ENCODE peak calls at places on chromosomes 11 and 22, in eight cellular contexts. G, S, C, N, U, O, F and T are unnamed samples.

GRCh38 chr11:119149371-119150275 is 771 bp downstream of the ABCG4 start:
- ATAC-seq in U (no peak), F (peak), C (peak), N (no peak), O (peak), G (peak), S (no peak), T (peak)

GRCh38 chr11:94504689-94505293 is 7.5 kb upstream of the C11orf97 start:
- ATAC-seq in S (peak), C (no peak), G (peak), F (peak), O (peak), U (peak), N (no peak), T (no peak)

GRCh38 chr11:112216591-112217105 is 9.6 kb upstream of the PTS start:
- ATAC-seq in U (no peak), C (no peak), O (no peak), S (no peak), F (no peak), N (no peak), G (no peak), T (no peak)

GRCh38 chr22:36348760-36349159 is 39.0 kb downstream of the MYH9 start:
- ATAC-seq in N (no peak), G (no peak), S (no peak), U (no peak), O (no peak), C (no peak), F (no peak), T (no peak)

GRCh38 chr22:50253046-50253580 is 2.0 kb upstream of the HDAC10 start:
- ATAC-seq in S (no peak), N (no peak), G (no peak), F (no peak), C (no peak), U (no peak), O (no peak), T (no peak)

GRCh38 chr11:23112987-23113886 is 253.0 kb upstream of the CCDC179 start:
- ATAC-seq in N (peak), O (no peak), U (peak), G (peak), F (no peak), S (peak), C (peak), T (no peak)

GRCh38 chr22:26550498-26551033 is 38.3 kb upstream of the TFIP11 start:
- ATAC-seq in S (no peak), U (no peak), O (no peak), C (peak), F (peak), G (peak), N (peak), T (peak)

GRCh38 chr11:3164540-3165151 is 464 bp downstream of the OSBPL5 start:
- ATAC-seq in F (peak), G (no peak), U (peak), S (no peak), C (peak), O (peak), N (no peak), T (peak)

GRCh38 chr11:43367382-43368178 is 8.9 kb downstream of the TTC17 start:
- ATAC-seq in C (no peak), F (no peak), O (peak), N (peak), S (peak), U (no peak), G (no peak), T (no peak)

GRCh38 chr22:37610480-37611148 is 2.0 kb downstream of the GGA1 start:
- ATAC-seq in F (no peak), U (no peak), O (no peak), G (no peak), S (no peak), C (no peak), N (no peak), T (no peak)

GRCh38 chr11:21412652-21413383 is 743.4 kb downstream of the NELL1 start:
- ATAC-seq in G (no peak), O (no peak), N (no peak), F (no peak), S (peak), C (no peak), U (no peak), T (no peak)

GRCh38 chr22:42754658-42755057 is 34.0 kb upstream of the A4GALT start:
- ATAC-seq in C (no peak), O (peak), N (peak), U (peak), S (no peak), F (peak), G (peak), T (peak)

GRCh38 chr22:17678817-17679385 is 40.3 kb downstream of the BCL2L13 start:
- ATAC-seq in U (no peak), N (no peak), F (no peak), G (no peak), C (no peak), O (no peak), S (no peak), T (no peak)

GRCh38 chr11:7422544-7423331 is 62.6 kb upstream of the OLFML1 start:
- ATAC-seq in S (peak), F (no peak), N (no peak), U (peak), G (no peak), O (no peak), C (no peak), T (no peak)

GRCh38 chr11:74310857-74311256 is 583 bp downstream of the P4HA3 start:
- ATAC-seq in S (no peak), C (peak), O (peak), N (peak), G (peak), U (peak), F (peak), T (peak)

GRCh38 chr11:62565100-62565802 is 8.4 kb downstream of the EEF1G start:
- ATAC-seq in N (no peak), G (no peak), U (no peak), C (no peak), O (no peak), S (no peak), F (no peak), T (no peak)

GRCh38 chr22:17431179-17431578 is 61.9 kb downstream of the CECR2 start:
- ATAC-seq in U (no peak), F (no peak), S (peak), O (no peak), G (no peak), C (no peak), N (no peak), T (no peak)

GRCh38 chr11:21205205-21205604 is 535.8 kb downstream of the NELL1 start:
- ATAC-seq in G (no peak), N (no peak), C (no peak), O (no peak), U (no peak), S (peak), F (no peak), T (no peak)

GRCh38 chr22:33823552-33823951 is 96.7 kb downstream of the LARGE1 start:
- ATAC-seq in C (no peak), F (no peak), S (no peak), U (no peak), O (no peak), N (no peak), G (peak), T (no peak)

GRCh38 chr22:32042924-32043323 is at the start of gene SLC5A1:
- ATAC-seq in U (no peak), C (peak), O (no peak), N (no peak), G (peak), F (peak), S (no peak), T (no peak)

GRCh38 chr11:27599217-27599616 is 92.6 kb upstream of the LIN7C start:
- ATAC-seq in N (no peak), C (peak), O (no peak), F (peak), S (peak), U (no peak), G (no peak), T (no peak)

GRCh38 chr22:36405221-36405631 is 17.5 kb upstream of the MYH9 start:
- ATAC-seq in S (peak), F (no peak), U (no peak), C (no peak), G (no peak), N (no peak), O (no peak), T (no peak)

GRCh38 chr11:111946499-111946898 is 9.4 kb downstream of the DIXDC1 start:
- ATAC-seq in G (no peak), O (no peak), C (no peak), S (no peak), F (no peak), U (no peak), N (no peak), T (peak)

GRCh38 chr22:23082534-23083314 is 12.4 kb downstream of the GNAZ start:
- ATAC-seq in C (no peak), U (no peak), G (no peak), O (no peak), S (no peak), F (no peak), N (no peak), T (no peak)

GRCh38 chr22:46377566-46378498 is 42.3 kb downstream of the TRMU start:
- ATAC-seq in U (peak), O (peak), G (peak), C (peak), S (no peak), N (peak), F (peak), T (no peak)

GRCh38 chr11:118699508-118700220 is 20.2 kb upstream of the TREH start:
- ATAC-seq in U (no peak), C (no peak), O (no peak), F (peak), G (no peak), N (no peak), S (no peak), T (no peak)

GRCh38 chr22:37607912-37608476 is 640 bp upstream of the GGA1 start:
- ATAC-seq in F (peak), C (peak), G (peak), N (no peak), O (no peak), S (peak), U (peak), T (no peak)

GRCh38 chr11:133678211-133678610 is 145.9 kb upstream of the OPCML start:
- ATAC-seq in F (no peak), C (no peak), O (no peak), G (no peak), S (no peak), N (no peak), U (no peak), T (no peak)
- TF ChIP-seq POLR2AphosphoS5 in F (no peak), C (no peak), O (no peak), G (no peak), S (no peak), N (no peak), U (no peak), T (no peak)

DNA sequence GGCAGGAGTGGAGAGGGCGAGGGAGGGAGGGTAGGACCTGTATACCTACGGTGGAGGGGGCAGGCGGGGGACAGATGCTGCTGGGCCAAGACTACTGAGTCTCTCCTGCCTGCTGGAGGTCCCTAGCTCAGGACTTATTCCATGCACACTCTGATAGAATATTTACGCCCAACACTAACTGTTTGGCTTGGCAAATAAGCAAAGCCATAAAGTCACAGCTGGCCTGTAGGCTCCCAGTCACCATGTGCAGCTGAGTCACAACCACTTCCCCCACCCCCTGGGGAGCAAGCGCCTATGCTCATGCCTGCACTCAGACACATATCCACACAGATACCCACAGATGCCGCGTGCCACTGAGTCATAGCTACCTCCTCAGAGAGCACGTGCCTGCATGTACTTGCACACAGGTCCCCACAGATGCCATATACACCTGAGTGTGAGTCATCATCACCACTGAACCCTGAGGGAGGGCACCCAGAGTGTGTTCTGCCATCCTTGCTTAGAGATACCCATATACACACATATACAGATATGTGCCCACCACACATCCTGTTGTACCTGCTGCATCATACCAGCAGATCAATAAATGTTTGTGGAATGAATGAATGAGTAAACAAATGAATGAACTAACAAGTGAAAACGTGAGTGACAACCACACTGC is 95.8 kb downstream of the SWAP70 start:
- ATAC-seq in N (peak), C (no peak), O (peak), F (peak), S (peak), G (peak), U (peak), T (peak)
- H3K4me3 ChIP-seq in N (no peak), C (no peak), O (no peak), F (peak), S (no peak), G (peak), U (peak), T (peak)

DNA sequence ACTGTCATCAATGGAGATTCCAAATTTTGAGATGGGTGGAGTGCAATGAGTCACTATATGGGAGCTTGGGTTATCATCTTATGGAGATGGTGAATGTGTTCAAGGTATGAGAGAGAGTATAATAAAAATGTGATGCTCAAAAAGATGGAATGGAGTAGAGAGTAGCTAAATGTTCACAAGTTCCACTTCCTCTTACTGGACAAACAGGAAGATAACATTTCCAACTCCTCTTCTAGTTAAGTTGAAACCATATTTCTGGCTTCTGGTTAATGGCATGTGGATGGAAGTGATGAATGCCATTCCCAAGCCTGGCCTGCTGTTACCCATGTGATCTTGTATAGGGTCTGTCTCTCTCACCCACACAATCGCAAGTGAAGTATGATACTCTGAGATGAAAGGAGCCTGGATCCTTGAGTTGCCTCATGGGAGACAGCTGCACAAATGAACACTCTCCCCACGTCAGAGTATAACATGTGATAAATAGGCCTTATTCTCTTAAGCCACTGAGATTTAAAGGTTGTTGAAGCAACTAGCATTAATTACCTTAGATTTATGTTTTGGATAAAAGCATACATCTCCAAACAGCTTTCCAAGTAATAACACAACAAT is 111.0 kb downstream of the RAB38 start:
- ATAC-seq in S (no peak), N (no peak), U (no peak), F (no peak), C (no peak), G (no peak), O (no peak), T (no peak)
- H3K27ac ChIP-seq in S (no peak), N (no peak), U (no peak), F (no peak), C (no peak), G (no peak), O (no peak), T (no peak)

GRCh38 chr11:57428643-57429042 is 1.7 kb upstream of the SLC43A3 start:
- ATAC-seq in U (no peak), C (no peak), F (no peak), S (no peak), N (no peak), G (no peak), O (no peak), T (no peak)

GRCh38 chr11:57426439-57426753 is 525 bp downstream of the SLC43A3 start:
- ATAC-seq in S (peak), O (no peak), U (no peak), G (no peak), N (no peak), F (peak), C (peak), T (no peak)

GRCh38 chr11:57425565-57426438 is 1.1 kb downstream of the SLC43A3 start:
- ATAC-seq in N (peak), U (no peak), C (no peak), F (no peak), S (peak), O (no peak), G (no peak), T (peak)

GRCh38 chr11:57427692-57428082 is 766 bp upstream of the SLC43A3 start:
- ATAC-seq in N (no peak), U (no peak), G (no peak), S (no peak), F (no peak), C (no peak), O (no peak), T (peak)

DNA sequence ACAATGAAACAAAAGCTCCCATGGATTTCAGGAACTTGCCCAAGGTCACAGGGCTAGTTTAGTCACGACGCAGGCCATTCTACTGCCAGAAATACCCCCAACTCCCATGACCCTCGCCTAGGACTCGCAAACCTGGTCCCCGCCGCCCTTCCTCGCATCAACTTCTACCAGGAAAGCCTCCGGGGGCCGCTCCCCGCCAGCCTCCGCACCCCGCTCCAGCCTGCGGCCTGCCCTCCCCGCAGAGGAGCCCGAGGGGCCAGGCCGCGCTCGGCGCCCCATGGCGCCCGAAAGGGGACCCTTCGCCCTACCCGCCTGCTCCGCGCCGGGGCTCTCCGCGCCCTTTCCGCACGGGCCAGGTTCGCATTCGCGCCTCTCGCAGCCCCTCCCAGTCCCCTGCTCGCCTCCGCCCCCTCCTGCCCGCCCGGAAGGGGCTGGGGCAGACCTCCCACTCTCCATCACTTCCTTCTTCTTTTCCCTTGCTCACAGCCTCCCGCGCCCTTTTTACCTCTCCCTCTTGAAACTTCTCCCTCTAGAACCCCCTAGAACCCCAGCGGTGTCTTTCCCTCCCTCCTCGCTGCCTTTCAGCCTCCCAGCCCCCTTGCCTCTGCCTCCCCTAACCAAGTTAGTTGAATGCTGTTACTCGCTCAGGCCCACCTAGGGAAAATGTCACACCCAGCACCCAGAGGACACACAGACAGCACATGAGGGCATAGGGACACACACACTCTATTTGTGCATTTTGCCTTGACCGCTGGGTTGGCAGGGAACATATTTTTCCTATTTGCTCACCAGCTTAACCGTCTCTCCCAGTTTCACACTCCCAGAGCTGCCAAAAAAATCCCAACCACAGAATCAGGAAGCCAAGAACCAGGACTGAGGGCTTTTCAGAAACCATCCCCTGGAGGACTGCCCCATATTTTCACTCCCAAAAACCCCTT is at the start of gene SLC43A3:
- ATAC-seq in C (peak), G (no peak), F (peak), O (peak), N (peak), U (peak), S (peak), T (peak)
- TF ChIP-seq POLR2AphosphoS5 in C (peak), G (no peak), F (no peak), O (peak), N (peak), U (no peak), S (peak), T (peak)